ENCODE peak calls at places on chromosomes 1 and 21, in nine cellular contexts. H, Z, V, R, S, Q, P, N and W are unnamed samples.

GRCh38 chr1:92948071-92948470 is 13.2 kb downstream of the DIPK1A start:
- DNase-seq in R (no peak), Z (no peak), V (no peak), Q (no peak), N (no peak), H (no peak), S (no peak), P (no peak), W (no peak)

GRCh38 chr1:167935252-167936067 is 1.0 kb upstream of the DCAF6 start:
- DNase-seq in V (no peak), Q (peak; percentile 44), Z (no peak), N (no peak), H (no peak), P (peak; percentile 52), S (peak; percentile 10), R (peak; percentile 20), W (no peak)

GRCh38 chr1:178120088-178120487 is 26.2 kb downstream of the RASAL2 start:
- DNase-seq in Z (no peak), N (no peak), H (no peak), S (no peak), V (no peak), Q (no peak), R (no peak), P (no peak), W (no peak)

GRCh38 chr1:77832889-77833288 is 53.4 kb downstream of the MIGA1 start:
- DNase-seq in N (no peak), R (no peak), V (no peak), Z (no peak), Q (no peak), S (no peak), H (no peak), P (peak; percentile 56), W (no peak)

GRCh38 chr1:168054117-168054516 is 82.6 kb downstream of the GPR161 start:
- DNase-seq in H (no peak), N (no peak), P (no peak), Q (no peak), S (no peak), V (no peak), R (no peak), Z (no peak), W (no peak)

GRCh38 chr1:235783148-235783776 is 83.4 kb downstream of the LYST start:
- DNase-seq in P (peak; percentile 66), Q (peak; percentile 26), Z (no peak), V (no peak), H (no peak), R (no peak), N (no peak), S (no peak), W (no peak)

GRCh38 chr21:43913928-43914327 is 48.9 kb downstream of the AGPAT3 start:
- DNase-seq in V (peak; percentile 48), R (no peak), H (peak; percentile 26), Q (no peak), Z (no peak), S (no peak), N (no peak), P (no peak), W (no peak)

GRCh38 chr21:42159560-42160110 is 59.3 kb upstream of the ABCG1 start:
- DNase-seq in Z (no peak), Q (no peak), H (peak; percentile 32), S (no peak), N (no peak), P (no peak), V (peak; percentile 45), R (no peak), W (no peak)

GRCh38 chr1:38084700-38085099 is 38.1 kb upstream of the POU3F1 start:
- DNase-seq in R (no peak), V (no peak), Q (no peak), P (no peak), Z (no peak), H (no peak), N (no peak), S (no peak), W (no peak)

GRCh38 chr1:151881479-151881878 is 27.8 kb downstream of the THEM4 start:
- DNase-seq in H (no peak), P (peak; percentile 23), Z (no peak), V (no peak), N (no peak), Q (no peak), R (no peak), S (no peak), W (no peak)

GRCh38 chr1:179153217-179153616 is 71.3 kb downstream of the TOR3A start:
- DNase-seq in P (no peak), N (no peak), R (no peak), S (no peak), H (no peak), Q (no peak), V (no peak), Z (no peak), W (no peak)

GRCh38 chr21:41952568-41953248 is 1.1 kb downstream of the C2CD2 start:
- DNase-seq in Z (no peak), V (no peak), S (no peak), P (peak; percentile 37), H (no peak), N (no peak), Q (no peak), R (no peak), W (no peak)

GRCh38 chr1:61077676-61078521 is 4.5 kb upstream of the NFIA start:
- DNase-seq in Z (peak; percentile 94), N (peak; percentile 82), R (peak; percentile 87), P (peak; percentile 99), V (peak; percentile 94), Q (peak; percentile 91), S (peak; percentile 82), H (peak; percentile 96), W (peak; percentile 54)

GRCh38 chr21:39083377-39084008 is 99.8 kb downstream of the PSMG1 start:
- DNase-seq in Z (peak; percentile 64), R (no peak), N (no peak), S (no peak), P (peak; percentile 26), Q (no peak), V (no peak), H (no peak), W (no peak)

GRCh38 chr1:51284487-51284954 is 45.8 kb downstream of the TTC39A start:
- DNase-seq in R (peak; percentile 72), Z (peak; percentile 56), Q (no peak), N (no peak), H (no peak), V (no peak), S (no peak), P (no peak), W (no peak)

GRCh38 chr1:41739061-41739955 is 179.4 kb downstream of the HIVEP3 start:
- DNase-seq in P (no peak), H (peak; percentile 88), V (peak; percentile 90), Z (peak; percentile 88), Q (no peak), N (no peak), R (no peak), S (no peak), W (no peak)

GRCh38 chr1:6703016-6703415 is 1.4 kb upstream of the DNAJC11 start:
- DNase-seq in Z (no peak), H (no peak), V (no peak), S (no peak), N (peak; percentile 30), R (no peak), P (no peak), Q (no peak), W (no peak)

GRCh38 chr1:8373547-8374270 is 55.8 kb downstream of the SLC45A1 start:
- DNase-seq in Z (peak; percentile 58), H (no peak), N (no peak), V (peak; percentile 92), S (no peak), R (no peak), Q (no peak), P (peak; percentile 50), W (no peak)

GRCh38 chr1:64687725-64688285 is 57.1 kb upstream of the RAVER2 start:
- DNase-seq in S (no peak), Q (no peak), H (no peak), P (peak; percentile 56), R (no peak), V (no peak), N (no peak), Z (no peak), W (no peak)

GRCh38 chr1:47998396-47998990 is 1.3 kb upstream of the TRABD2B start:
- DNase-seq in P (no peak), R (no peak), V (no peak), Q (no peak), Z (no peak), S (no peak), N (no peak), H (no peak), W (no peak)
- TF ChIP-seq CTCF in P (no peak), R (no peak), V (no peak), Q (no peak), Z (no peak), S (no peak), N (no peak), H (no peak), W (no peak)

GRCh38 chr1:19811206-19811851 is 3.8 kb downstream of the RNF186 start:
- DNase-seq in R (peak; percentile 48), S (peak; percentile 40), Q (peak; percentile 29), H (no peak), V (no peak), N (peak; percentile 64), P (peak; percentile 47), Z (peak; percentile 36), W (no peak)
- TF ChIP-seq CTCF in R (peak; percentile 56), S (peak; percentile 59), Q (peak; percentile 35), H (no peak), V (peak; percentile 39), N (peak; percentile 64), P (peak; percentile 75), Z (peak; percentile 34), W (peak; percentile 48)

GRCh38 chr1:232648316-232648715 is 18.4 kb upstream of the SIPA1L2 start:
- DNase-seq in R (no peak), P (peak; percentile 26), Z (no peak), H (no peak), N (no peak), S (no peak), V (no peak), Q (no peak), W (no peak)

GRCh38 chr1:232641507-232641906 is 11.6 kb upstream of the SIPA1L2 start:
- DNase-seq in N (no peak), R (no peak), Z (no peak), P (no peak), Q (no peak), S (no peak), H (no peak), V (no peak), W (no peak)

GRCh38 chr1:232644209-232644608 is 14.3 kb upstream of the SIPA1L2 start:
- DNase-seq in P (no peak), N (no peak), R (no peak), Z (no peak), S (no peak), V (no peak), H (no peak), Q (no peak), W (no peak)

DNA sequence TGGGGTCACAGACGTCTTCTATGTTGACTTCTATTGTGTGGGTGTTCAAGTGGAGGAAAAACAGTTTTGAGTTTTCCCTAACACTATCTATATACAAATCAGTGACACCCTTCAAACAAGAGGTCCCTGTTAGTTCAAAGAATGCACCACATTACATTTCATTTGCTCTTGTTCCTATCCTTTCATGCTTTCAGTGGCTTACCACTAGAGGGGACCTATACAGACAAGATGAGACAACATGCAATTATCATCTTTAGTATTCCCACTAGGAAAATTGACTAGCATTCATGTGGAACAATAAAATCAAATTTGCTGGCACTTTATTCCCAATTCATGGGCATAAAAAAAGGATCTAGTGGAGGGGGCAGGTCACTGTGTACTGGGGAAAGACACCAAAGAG is 13.3 kb upstream of the SIPA1L2 start:
- DNase-seq in N (no peak), Z (no peak), H (no peak), Q (no peak), V (no peak), P (peak; percentile 21), S (no peak), R (no peak), W (no peak)
- TF ChIP-seq CTCF in N (no peak), Z (no peak), H (no peak), Q (peak; percentile 14), V (no peak), P (peak; percentile 47), S (no peak), R (peak; percentile 52), W (no peak)

GRCh38 chr1:175918364-175918801 is 175.0 kb upstream of the TNR start:
- DNase-seq in H (no peak), S (no peak), Q (no peak), Z (no peak), N (no peak), V (no peak), R (no peak), P (no peak), W (no peak)
- TF ChIP-seq CTCF in H (no peak), S (no peak), Q (no peak), Z (no peak), N (no peak), V (no peak), R (no peak), P (no peak), W (no peak)